ENCODE peak calls at places on chromosomes 12 and 14, in four cellular contexts. B is GM12891, K is K562, N is HL-60. F is an unnamed sample.

GRCh38 chr12:111025301-111025700 is 104.9 kb upstream of the MYL2 start:
- DNase-seq in B (no peak), K (no peak), N (no peak), F (no peak)

GRCh38 chr12:80086025-80086424 is 13.3 kb upstream of the OTOGL start:
- DNase-seq in K (no peak), B (no peak), N (no peak), F (no peak)

GRCh38 chr12:132711169-132711843 is 664 bp downstream of the PGAM5 start:
- DNase-seq in K (no peak), N (peak; percentile 25), B (no peak), F (no peak)

GRCh38 chr14:97995038-97995437 is 1197.9 kb downstream of the VRK1 start:
- DNase-seq in N (no peak), B (no peak), K (no peak), F (no peak)

GRCh38 chr14:72738181-72738611 is 155.7 kb downstream of the DPF3 start:
- DNase-seq in K (no peak), N (no peak), B (no peak), F (no peak)

GRCh38 chr14:103382375-103382774 is 2.8 kb upstream of the MARK3 start:
- DNase-seq in B (no peak), N (peak; percentile 52), K (no peak), F (no peak)

GRCh38 chr12:124592481-124593160 is 25.2 kb upstream of the NCOR2 start:
- DNase-seq in K (no peak), B (no peak), N (peak; percentile 65), F (no peak)

GRCh38 chr12:56155256-56155845 is 2.8 kb upstream of the MYL6 start:
- DNase-seq in B (no peak), K (no peak), N (no peak), F (no peak)

GRCh38 chr12:88179436-88180014 is 37.4 kb downstream of the TMTC3 start:
- DNase-seq in N (no peak), K (no peak), B (no peak), F (no peak)

GRCh38 chr12:52566847-52567291 is 6.8 kb downstream of the KRT74 start:
- DNase-seq in B (no peak), N (no peak), K (peak; percentile 53), F (no peak)

GRCh38 chr14:41925409-41925808 is 318.7 kb downstream of the LRFN5 start:
- DNase-seq in B (no peak), N (no peak), K (no peak), F (no peak)

GRCh38 chr14:88191605-88192004 is 131.5 kb downstream of the KCNK10 start:
- DNase-seq in B (no peak), K (no peak), N (no peak), F (no peak)

GRCh38 chr12:114499338-114499737 is 93.4 kb upstream of the TBX5 start:
- DNase-seq in B (no peak), K (no peak), N (no peak), F (no peak)

GRCh38 chr12:2451025-2451424 is 343.7 kb upstream of the FKBP4 start:
- DNase-seq in K (no peak), N (no peak), B (no peak), F (no peak)

GRCh38 chr12:117119592-117120198 is 20.5 kb upstream of the TESC start:
- DNase-seq in B (peak; percentile 44), K (peak; percentile 76), N (peak; percentile 52), F (no peak)

GRCh38 chr12:11822071-11822818 is 172.8 kb downstream of the ETV6 start:
- DNase-seq in B (no peak), N (no peak), K (no peak), F (peak; percentile 74)

GRCh38 chr12:53722450-53723041 is 4.7 kb downstream of the CALCOCO1 start:
- DNase-seq in N (no peak), K (no peak), B (no peak), F (peak; percentile 27)

GRCh38 chr12:82486524-82487235 is 128.4 kb downstream of the METTL25 start:
- DNase-seq in K (no peak), N (no peak), B (no peak), F (no peak)

GRCh38 chr12:78398750-78399149 is 465.8 kb upstream of the SYT1 start:
- DNase-seq in N (no peak), B (no peak), K (no peak), F (no peak)

GRCh38 chr12:1576410-1577240 is 17.8 kb downstream of the FBXL14 start:
- DNase-seq in K (no peak), N (no peak), B (no peak), F (no peak)

GRCh38 chr12:78636253-78636855 is 228.2 kb upstream of the SYT1 start:
- DNase-seq in K (no peak), N (peak; percentile 38), B (no peak), F (no peak)

GRCh38 chr12:124400124-124400523 is 105.2 kb downstream of the RFLNA start:
- DNase-seq in B (no peak), N (no peak), K (no peak), F (no peak)

GRCh38 chr12:32501835-32502333 is 102.5 kb downstream of the FGD4 start:
- DNase-seq in B (no peak), N (no peak), K (no peak), F (no peak)

GRCh38 chr14:97456958-97457357 is 659.8 kb downstream of the VRK1 start:
- DNase-seq in B (no peak), N (no peak), K (no peak), F (no peak)

GRCh38 chr14:50345891-50346422 is 33.8 kb downstream of the DMAC2L start:
- DNase-seq in N (no peak), B (no peak), K (no peak), F (no peak)

GRCh38 chr14:70955543-70956480 is 48.6 kb downstream of the PCNX1 start:
- DNase-seq in K (no peak), N (no peak), B (no peak), F (no peak)

GRCh38 chr12:21819236-21819635 is 44.7 kb upstream of the KCNJ8 start:
- DNase-seq in K (no peak), N (no peak), B (no peak), F (no peak)

GRCh38 chr12:22437031-22437806 is 102.7 kb upstream of the ST8SIA1 start:
- DNase-seq in B (no peak), N (no peak), K (no peak), F (no peak)

GRCh38 chr14:92026548-92027190 is 13.2 kb downstream of the TRIP11 start:
- DNase-seq in N (no peak), B (no peak), K (no peak), F (no peak)

GRCh38 chr12:34218193-34219045 is 196.1 kb downstream of the ALG10 start:
- DNase-seq in B (no peak), N (peak; percentile 59), K (peak; percentile 57), F (peak; percentile 1)
- TF ChIP-seq SPI1 in B (no peak), N (no peak), K (no peak), F (no peak)

GRCh38 chr14:23093104-23093503 is 1.8 kb downstream of the ACIN1 start:
- DNase-seq in K (no peak), B (no peak), N (no peak), F (no peak)

GRCh38 chr14:23094666-23095195 is at the start of gene ACIN1:
- DNase-seq in B (peak; percentile 56), N (peak; percentile 85), K (peak; percentile 91), F (peak; percentile 65)

GRCh38 chr14:23095196-23096108 is at the start of gene C14orf119:
- DNase-seq in K (peak; percentile 88), B (peak; percentile 90), N (peak; percentile 100), F (peak; percentile 99)

GRCh38 chr14:23093526-23093925 is 1.4 kb downstream of the ACIN1 start:
- DNase-seq in B (no peak), K (no peak), N (no peak), F (no peak)

GRCh38 chr14:23093993-23094665 is 807 bp downstream of the ACIN1 start:
- DNase-seq in N (no peak), K (no peak), B (no peak), F (no peak)
- TF ChIP-seq SPI1 in N (no peak), K (no peak), B (no peak), F (no peak)

DNA sequence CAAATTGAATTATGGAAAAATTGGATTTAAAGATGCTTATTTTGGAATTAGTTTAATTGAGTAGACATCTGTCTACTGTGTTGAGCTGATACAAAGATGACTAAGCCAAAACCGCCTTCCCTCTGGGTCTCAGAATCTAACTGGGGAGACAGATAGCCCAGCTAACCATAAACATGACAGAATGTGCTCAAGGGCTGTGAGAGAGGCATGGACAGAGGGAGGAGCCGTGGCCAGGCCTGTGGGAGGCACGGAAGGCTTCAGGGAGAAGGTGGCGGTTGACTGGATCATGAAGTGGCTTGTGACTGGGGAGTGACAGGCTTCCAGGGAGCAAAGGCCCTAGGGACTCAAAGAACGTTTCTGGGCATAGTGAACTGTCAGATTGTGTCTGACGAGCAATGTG is 74.6 kb downstream of the DACT1 start:
- DNase-seq in N (no peak), B (no peak), K (peak; percentile 12), F (no peak)
- TF ChIP-seq SPI1 in N (no peak), B (no peak), K (no peak), F (no peak)

DNA sequence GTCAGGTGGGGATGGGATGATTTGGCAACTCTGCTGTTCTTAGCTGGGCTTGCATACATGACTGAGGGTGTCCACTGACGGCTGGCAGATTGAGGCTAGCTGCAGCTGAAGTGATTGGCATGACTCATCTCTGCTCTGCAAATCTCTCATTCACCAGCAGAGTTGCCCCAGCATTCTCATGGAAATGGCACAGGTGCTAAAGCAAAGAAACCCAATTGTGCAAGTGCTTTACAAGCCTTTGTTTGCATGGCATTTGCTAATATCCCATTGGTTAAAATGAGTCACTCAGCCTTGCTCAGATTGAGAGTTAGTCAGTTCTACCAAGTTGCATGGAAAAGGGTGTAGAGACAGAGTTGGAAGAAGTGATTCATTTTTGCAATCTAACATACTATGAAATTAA is 389.7 kb upstream of the FAR2 start:
- DNase-seq in N (no peak), B (no peak), K (no peak), F (no peak)
- TF ChIP-seq SPI1 in N (no peak), B (no peak), K (no peak), F (no peak)

GRCh38 chr14:69657961-69658360 is 46.6 kb downstream of the SUSD6 start:
- DNase-seq in N (no peak), K (peak; percentile 20), B (no peak), F (no peak)
- TF ChIP-seq SPI1 in N (no peak), K (no peak), B (no peak), F (no peak)

DNA sequence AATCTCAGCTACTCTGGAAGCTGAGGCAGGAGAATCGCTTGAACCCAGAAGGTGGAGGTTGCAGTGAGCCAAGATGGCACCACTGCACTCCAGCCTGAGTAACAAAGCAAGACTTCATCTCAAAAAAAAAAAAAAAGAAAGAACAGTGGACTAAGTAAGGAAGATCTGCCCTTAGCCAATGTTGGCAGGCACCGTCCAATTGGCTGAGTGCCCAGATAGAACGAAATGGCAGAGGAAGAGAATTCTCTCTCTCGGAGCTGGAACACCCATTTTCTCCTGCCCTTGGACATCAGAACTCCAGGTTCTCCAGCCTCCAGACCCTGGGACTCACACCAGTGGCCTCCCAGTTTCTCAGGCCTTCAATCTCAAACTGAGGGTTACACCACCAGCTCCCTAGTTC is 49.9 kb downstream of the ESR2 start:
- DNase-seq in N (no peak), B (no peak), K (no peak), F (no peak)
- TF ChIP-seq SPI1 in N (no peak), B (no peak), K (no peak), F (no peak)